ENCODE peak calls at places on chromosome 3, in ten cellular contexts. B is A549, X is NB4, L is GM06990, V is AG04449, E is PC-9, P is dorsolateral prefrontal cortex, O is sigmoid colon, A is HCT116, Y is IMR-90. U is an unnamed sample.

GRCh38 chr3:110995461-110996226 is 76.0 kb upstream of the NECTIN3 start:
- DNase-seq in B (no peak), X (peak; percentile 4), L (no peak), V (peak; percentile 38), E (no peak), P (no peak), O (no peak), A (no peak), Y (peak; percentile 74), U (no peak)

GRCh38 chr3:196640501-196640968 is 1.0 kb downstream of the NRROS start:
- DNase-seq in B (no peak), X (peak; percentile 68), L (peak; percentile 56), V (no peak), E (no peak), P (no peak), O (no peak), A (no peak), Y (no peak), U (no peak)

GRCh38 chr3:171266034-171266805 is 194.0 kb downstream of the TNIK start:
- DNase-seq in B (no peak), X (no peak), L (no peak), V (no peak), E (no peak), P (no peak), O (no peak), A (no peak), Y (peak; percentile 41), U (no peak)

GRCh38 chr3:119831022-119831421 is 49.1 kb downstream of the NR1I2 start:
- DNase-seq in B (no peak), X (no peak), L (no peak), V (no peak), E (no peak), P (no peak), O (no peak), A (no peak), Y (no peak), U (no peak)

GRCh38 chr3:60669636-60670035 is 581.6 kb downstream of the FHIT start:
- DNase-seq in B (no peak), X (no peak), L (no peak), V (no peak), E (no peak), P (no peak), O (no peak), A (no peak), Y (no peak), U (no peak)

GRCh38 chr3:178434206-178434805 is 101.9 kb upstream of the KCNMB2 start:
- DNase-seq in B (no peak), X (peak; percentile 3), L (no peak), V (no peak), E (no peak), P (no peak), O (no peak), A (no peak), Y (no peak), U (no peak)

GRCh38 chr3:43709022-43709421 is 18.3 kb downstream of the ABHD5 start:
- DNase-seq in B (no peak), X (peak; percentile 76), L (no peak), V (no peak), E (no peak), P (no peak), O (no peak), A (no peak), Y (peak; percentile 81), U (no peak)

GRCh38 chr3:134018406-134018805 is 11.3 kb downstream of the SLCO2A1 start:
- DNase-seq in B (no peak), X (no peak), L (no peak), V (no peak), E (no peak), P (no peak), O (peak; percentile 18), A (no peak), Y (no peak), U (no peak)

GRCh38 chr3:8420613-8421012 is 81.0 kb upstream of the LMCD1 start:
- DNase-seq in B (no peak), X (no peak), L (no peak), V (no peak), E (no peak), P (no peak), O (no peak), A (no peak), Y (no peak), U (no peak)

GRCh38 chr3:8421267-8421666 is 80.4 kb upstream of the LMCD1 start:
- DNase-seq in B (no peak), X (peak; percentile 8), L (no peak), V (no peak), E (no peak), P (no peak), O (no peak), A (no peak), Y (no peak), U (no peak)

GRCh38 chr3:8421711-8422110 is 79.9 kb upstream of the LMCD1 start:
- DNase-seq in B (no peak), X (no peak), L (no peak), V (no peak), E (no peak), P (no peak), O (no peak), A (no peak), Y (no peak), U (no peak)

GRCh38 chr3:8413337-8413926 is 88.2 kb upstream of the LMCD1 start:
- DNase-seq in B (no peak), X (no peak), L (no peak), V (no peak), E (no peak), P (no peak), O (no peak), A (no peak), Y (no peak), U (no peak)

GRCh38 chr3:8416965-8417364 is 84.7 kb upstream of the LMCD1 start:
- DNase-seq in B (no peak), X (peak; percentile 25), L (no peak), V (no peak), E (peak; percentile 19), P (no peak), O (no peak), A (peak; percentile 6), Y (peak; percentile 12), U (no peak)
- H3K4me3 ChIP-seq in B (no peak overlapping the region), X (no peak overlapping the region), L (no peak overlapping the region), V (no peak overlapping the region), E (no peak overlapping the region), P (no peak overlapping the region), O (no peak overlapping the region), A (no peak overlapping the region), Y (no peak overlapping the region), U (no peak overlapping the region)

DNA sequence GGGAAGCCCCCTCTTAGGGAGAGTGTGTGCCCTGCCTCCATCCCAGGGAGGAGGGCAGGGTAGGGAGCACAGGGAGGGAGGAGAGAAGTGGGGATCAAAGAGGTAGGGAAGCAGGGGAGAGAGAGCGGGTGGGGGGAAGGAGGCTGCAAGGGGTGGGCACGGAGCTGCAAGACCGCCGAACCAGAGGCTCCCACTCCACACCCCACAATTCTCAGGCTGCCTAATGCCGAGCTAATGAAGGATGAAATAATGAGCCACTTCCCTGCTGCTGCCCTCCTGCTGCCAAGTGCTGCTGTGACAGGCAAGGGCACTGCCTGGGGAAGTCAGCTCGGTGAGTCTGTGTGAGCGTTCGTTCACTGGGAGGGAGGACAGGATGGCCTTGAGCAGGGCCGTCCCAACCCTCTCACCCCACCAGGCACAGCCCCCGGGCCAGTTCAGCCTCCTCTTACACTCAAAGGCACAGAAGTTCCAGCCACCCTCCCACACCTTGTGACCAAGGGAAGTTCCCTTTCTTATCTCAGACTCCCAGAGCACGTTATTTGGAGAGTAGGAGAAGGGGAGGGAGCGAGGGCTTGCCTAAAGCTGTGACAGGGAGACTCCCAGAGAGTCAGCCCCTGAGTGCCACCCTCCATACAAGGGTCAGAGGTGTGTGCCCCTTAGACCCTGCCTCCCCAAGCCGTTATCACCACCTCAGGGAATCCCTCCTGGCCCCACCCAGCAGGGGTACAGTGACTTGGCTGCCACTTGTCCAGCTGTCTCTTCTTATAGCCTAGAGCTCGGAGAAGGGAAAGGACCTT is 12.4 kb downstream of the GLYCTK start:
- DNase-seq in B (no peak), X (peak; percentile 90), L (no peak), V (no peak), E (peak; percentile 36), P (no peak), O (no peak), A (no peak), Y (peak; percentile 34), U (no peak)
- TF ChIP-seq CTCF in B (no peak), X (no peak), L (peak; percentile 13), V (peak; percentile 22), E (no peak), P (no peak), O (no peak), A (no peak), Y (no peak), U (no peak)

DNA sequence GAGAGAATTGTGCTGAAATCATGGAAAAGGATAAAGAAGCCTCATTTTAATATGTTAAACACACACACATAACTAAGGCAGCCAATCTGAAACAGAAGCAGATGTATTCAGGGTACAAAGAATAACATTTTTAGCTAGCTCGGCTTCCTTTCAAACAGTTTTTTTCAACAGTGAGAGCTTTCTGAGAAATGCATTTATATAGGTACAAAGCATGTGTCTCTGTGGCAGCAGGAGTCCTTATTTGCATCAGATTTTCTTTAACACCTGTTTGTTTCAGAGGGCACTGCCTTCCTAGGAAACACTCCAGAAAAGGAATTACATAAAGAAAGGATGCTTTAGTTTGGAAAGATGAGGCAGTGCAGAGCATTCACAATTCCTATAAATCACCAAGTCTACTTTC is 275.7 kb downstream of the GAP43 start:
- DNase-seq in B (no peak), X (no peak), L (no peak), V (no peak), E (no peak), P (no peak), O (no peak), A (no peak), Y (no peak), U (no peak)
- H3K4me3 ChIP-seq in B (no peak overlapping the region), X (no peak overlapping the region), L (no peak overlapping the region), V (no peak overlapping the region), E (no peak overlapping the region), P (no peak overlapping the region), O (no peak overlapping the region), A (no peak overlapping the region), Y (no peak overlapping the region), U (no peak overlapping the region)

GRCh38 chr3:167031364-167032049 is 348.6 kb downstream of the ZBBX start:
- DNase-seq in B (no peak), X (no peak), L (no peak), V (no peak), E (no peak), P (no peak), O (no peak), A (no peak), Y (no peak), U (no peak)

GRCh38 chr3:167030059-167030458 is 350.0 kb downstream of the ZBBX start:
- DNase-seq in B (no peak), X (no peak), L (no peak), V (no peak), E (no peak), P (no peak), O (no peak), A (no peak), Y (no peak), U (no peak)

GRCh38 chr3:167033866-167034265 is 346.2 kb downstream of the ZBBX start:
- DNase-seq in B (no peak), X (no peak), L (no peak), V (no peak), E (no peak), P (no peak), O (no peak), A (no peak), Y (no peak), U (no peak)

DNA sequence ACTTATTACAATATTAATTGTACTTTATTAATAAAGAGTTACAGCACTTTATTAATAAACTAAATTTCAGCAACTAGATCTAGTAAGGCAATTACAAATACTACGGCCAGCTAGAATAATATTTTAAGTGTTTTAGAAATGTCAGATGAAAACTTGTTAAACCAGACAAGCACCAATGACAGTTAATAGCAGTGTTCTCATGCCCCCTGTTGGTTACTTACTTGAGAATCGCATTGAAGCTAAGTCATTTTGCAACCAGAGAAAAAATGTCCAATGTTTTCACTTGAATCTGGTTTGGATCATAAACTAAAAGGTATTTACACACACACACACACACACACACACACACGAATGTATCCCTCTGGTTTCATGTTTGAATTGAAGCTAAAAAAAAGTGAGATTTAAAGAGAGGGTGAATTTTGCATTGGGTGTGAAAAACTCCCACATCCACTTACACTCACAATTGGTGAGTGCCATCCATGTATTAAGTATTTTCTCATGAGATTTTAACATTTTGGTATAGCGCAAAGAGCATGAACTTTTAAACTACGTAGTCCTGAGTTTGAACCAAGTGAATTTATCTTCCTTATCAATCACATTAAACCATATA is 347.7 kb downstream of the ZBBX start:
- DNase-seq in B (no peak), X (peak; percentile 62), L (no peak), V (peak; percentile 0), E (peak; percentile 31), P (no peak), O (no peak), A (peak; percentile 61), Y (peak; percentile 39), U (no peak)
- TF ChIP-seq CTCF in B (peak; percentile 36), X (peak; percentile 18), L (no peak), V (peak; percentile 40), E (peak; percentile 82), P (peak; percentile 52), O (no peak), A (peak; percentile 46), Y (peak; percentile 52), U (no peak)

U was measured in coronary artery.